ENCODE peak calls at places on chromosomes 12 and 14, in eight cellular contexts. One of them, this sample, is unnamed.
A peak's percentile ranks its signal among the peaks of the same experiment; 100 is the strongest.

GRCh38 chr14:39426605-39427004 is 5.6 kb downstream of the FBXO33 start:
- DNase-seq in HCT116: no peak
- DNase-seq in testis: no peak
- DNase-seq in gastrocnemius medialis: no peak
- DNase-seq in small intestine: peak; percentile 18
- DNase-seq in CD8-positive, alpha-beta memory T cell: no peak
- DNase-seq in PC-3: peak; percentile 60
- DNase-seq in K562: no peak
- DNase-seq in this sample: no peak

GRCh38 chr12:91052021-91052420 is 5.8 kb downstream of the KERA start:
- DNase-seq in HCT116: no peak
- DNase-seq in testis: no peak
- DNase-seq in gastrocnemius medialis: no peak
- DNase-seq in small intestine: no peak
- DNase-seq in CD8-positive, alpha-beta memory T cell: no peak
- DNase-seq in PC-3: no peak
- DNase-seq in K562: no peak
- DNase-seq in this sample: no peak

GRCh38 chr12:58933068-58933681 is 12.9 kb upstream of the LRIG3 start:
- DNase-seq in HCT116: no peak
- DNase-seq in testis: no peak
- DNase-seq in gastrocnemius medialis: no peak
- DNase-seq in small intestine: no peak
- DNase-seq in CD8-positive, alpha-beta memory T cell: no peak
- DNase-seq in PC-3: no peak
- DNase-seq in K562: no peak
- DNase-seq in this sample: no peak

GRCh38 chr12:11761869-11762567 is 112.5 kb downstream of the ETV6 start:
- DNase-seq in HCT116: no peak
- DNase-seq in testis: no peak
- DNase-seq in gastrocnemius medialis: no peak
- DNase-seq in small intestine: no peak
- DNase-seq in CD8-positive, alpha-beta memory T cell: no peak
- DNase-seq in PC-3: no peak
- DNase-seq in K562: no peak
- DNase-seq in this sample: no peak

GRCh38 chr12:80056232-80056631 is 43.1 kb upstream of the OTOGL start:
- DNase-seq in HCT116: no peak
- DNase-seq in testis: no peak
- DNase-seq in gastrocnemius medialis: no peak
- DNase-seq in small intestine: no peak
- DNase-seq in CD8-positive, alpha-beta memory T cell: no peak
- DNase-seq in PC-3: no peak
- DNase-seq in K562: no peak
- DNase-seq in this sample: no peak

GRCh38 chr12:113097716-113098427 is 37.7 kb downstream of the RASAL1 start:
- DNase-seq in HCT116: no peak
- DNase-seq in testis: peak; percentile 71
- DNase-seq in gastrocnemius medialis: peak; percentile 17
- DNase-seq in small intestine: no peak
- DNase-seq in CD8-positive, alpha-beta memory T cell: no peak
- DNase-seq in PC-3: no peak
- DNase-seq in K562: peak; percentile 43
- DNase-seq in this sample: no peak

GRCh38 chr12:23631991-23632390 is 317.5 kb downstream of the SOX5 start:
- DNase-seq in HCT116: no peak
- DNase-seq in testis: no peak
- DNase-seq in gastrocnemius medialis: no peak
- DNase-seq in small intestine: no peak
- DNase-seq in CD8-positive, alpha-beta memory T cell: no peak
- DNase-seq in PC-3: no peak
- DNase-seq in K562: no peak
- DNase-seq in this sample: no peak

GRCh38 chr12:28032811-28033537 is 60.4 kb upstream of the PTHLH start:
- DNase-seq in HCT116: no peak
- DNase-seq in testis: no peak
- DNase-seq in gastrocnemius medialis: no peak
- DNase-seq in small intestine: no peak
- DNase-seq in CD8-positive, alpha-beta memory T cell: no peak
- DNase-seq in PC-3: peak; percentile 93
- DNase-seq in K562: no peak
- DNase-seq in this sample: no peak

GRCh38 chr14:106586098-106586704 is 1059.8 kb downstream of the TMEM121 start:
- DNase-seq in HCT116: no peak
- DNase-seq in testis: peak; percentile 82
- DNase-seq in gastrocnemius medialis: no peak
- DNase-seq in small intestine: peak; percentile 35
- DNase-seq in CD8-positive, alpha-beta memory T cell: peak; percentile 51
- DNase-seq in PC-3: no peak
- DNase-seq in K562: peak; percentile 53
- DNase-seq in this sample: no peak

GRCh38 chr12:31590730-31591307 is at the start of gene DENND5B:
- DNase-seq in HCT116: no peak
- DNase-seq in testis: peak; percentile 85
- DNase-seq in gastrocnemius medialis: peak; percentile 75
- DNase-seq in small intestine: peak; percentile 58
- DNase-seq in CD8-positive, alpha-beta memory T cell: no peak
- DNase-seq in PC-3: peak; percentile 42
- DNase-seq in K562: peak; percentile 84
- DNase-seq in this sample: no peak

GRCh38 chr12:120468271-120468845 is 1.2 kb downstream of the SRSF9 start:
- DNase-seq in HCT116: no peak
- DNase-seq in testis: peak; percentile 48
- DNase-seq in gastrocnemius medialis: peak; percentile 30
- DNase-seq in small intestine: no peak
- DNase-seq in CD8-positive, alpha-beta memory T cell: no peak
- DNase-seq in PC-3: peak; percentile 51
- DNase-seq in K562: no peak
- DNase-seq in this sample: no peak

GRCh38 chr12:11508699-11509098 is 113.3 kb upstream of the PRB2 start:
- DNase-seq in HCT116: no peak
- DNase-seq in testis: no peak
- DNase-seq in gastrocnemius medialis: no peak
- DNase-seq in small intestine: no peak
- DNase-seq in CD8-positive, alpha-beta memory T cell: no peak
- DNase-seq in PC-3: peak; percentile 4
- DNase-seq in K562: no peak
- DNase-seq in this sample: no peak

GRCh38 chr12:51891843-51892242 is 3.9 kb downstream of the ANKRD33 start:
- DNase-seq in HCT116: no peak
- DNase-seq in testis: no peak
- DNase-seq in gastrocnemius medialis: no peak
- DNase-seq in small intestine: no peak
- DNase-seq in CD8-positive, alpha-beta memory T cell: no peak
- DNase-seq in PC-3: peak; percentile 25
- DNase-seq in K562: peak; percentile 51
- DNase-seq in this sample: no peak

GRCh38 chr12:7110661-7111060 is 1.6 kb upstream of the C1RL start:
- DNase-seq in HCT116: no peak
- DNase-seq in testis: no peak
- DNase-seq in gastrocnemius medialis: no peak
- DNase-seq in small intestine: no peak
- DNase-seq in CD8-positive, alpha-beta memory T cell: no peak
- DNase-seq in PC-3: no peak
- DNase-seq in K562: no peak
- DNase-seq in this sample: no peak

GRCh38 chr12:7113389-7113871 is 4.4 kb upstream of the C1RL start:
- DNase-seq in HCT116: no peak
- DNase-seq in testis: no peak
- DNase-seq in gastrocnemius medialis: no peak
- DNase-seq in small intestine: peak; percentile 42
- DNase-seq in CD8-positive, alpha-beta memory T cell: peak; percentile 60
- DNase-seq in PC-3: peak; percentile 33
- DNase-seq in K562: peak; percentile 39
- DNase-seq in this sample: no peak

GRCh38 chr12:7114851-7115250 is 5.8 kb upstream of the C1RL start:
- DNase-seq in HCT116: no peak
- DNase-seq in testis: no peak
- DNase-seq in gastrocnemius medialis: no peak
- DNase-seq in small intestine: no peak
- DNase-seq in CD8-positive, alpha-beta memory T cell: no peak
- DNase-seq in PC-3: no peak
- DNase-seq in K562: no peak
- DNase-seq in this sample: no peak

GRCh38 chr12:7114008-7114407 is 5.0 kb upstream of the C1RL start:
- DNase-seq in HCT116: no peak
- DNase-seq in testis: no peak
- DNase-seq in gastrocnemius medialis: no peak
- DNase-seq in small intestine: no peak
- DNase-seq in CD8-positive, alpha-beta memory T cell: no peak
- DNase-seq in PC-3: no peak
- DNase-seq in K562: no peak
- DNase-seq in this sample: no peak

DNA sequence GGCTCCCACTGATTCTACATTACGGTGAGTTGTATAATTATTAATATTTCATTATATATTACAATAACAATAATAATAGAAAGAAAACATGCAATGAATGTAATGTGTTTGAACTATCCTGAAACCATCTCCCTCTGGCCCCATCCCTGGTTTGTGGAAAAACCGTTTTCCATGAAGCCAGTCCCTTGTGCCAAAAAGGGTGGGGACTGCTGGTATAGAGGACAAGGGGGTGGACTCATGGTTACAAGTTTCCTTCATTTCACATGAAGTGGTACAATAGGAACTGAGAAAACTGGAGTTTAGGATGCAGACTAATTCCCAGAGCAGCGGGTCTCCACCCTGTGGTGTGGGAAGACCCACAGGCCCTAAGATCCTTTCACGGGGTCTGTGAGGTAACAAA is 3.0 kb upstream of the C1RL start:
- DNase-seq in HCT116: no peak
- DNase-seq in testis: no peak
- DNase-seq in gastrocnemius medialis: no peak
- DNase-seq in small intestine: no peak
- DNase-seq in CD8-positive, alpha-beta memory T cell: no peak
- DNase-seq in PC-3: no peak
- DNase-seq in K562: no peak
- DNase-seq in this sample: no peak
- H3K36me3 ChIP-seq in HCT116: peaks cover 4% of the 10 kb centered on the region
- H3K36me3 ChIP-seq in testis: no peaks in the 10 kb centered on the region
- H3K36me3 ChIP-seq in gastrocnemius medialis: no peaks in the 10 kb centered on the region
- H3K36me3 ChIP-seq in small intestine: no peaks in the 10 kb centered on the region
- H3K36me3 ChIP-seq in CD8-positive, alpha-beta memory T cell: no peaks in the 10 kb centered on the region
- H3K36me3 ChIP-seq in PC-3: no peaks in the 10 kb centered on the region
- H3K36me3 ChIP-seq in K562: peaks cover 2% of the 10 kb centered on the region
- H3K36me3 ChIP-seq in this sample: no peaks in the 10 kb centered on the region

GRCh38 chr12:64674367-64674922 is 64.2 kb downstream of the RASSF3 start:
- DNase-seq in HCT116: no peak
- DNase-seq in testis: no peak
- DNase-seq in gastrocnemius medialis: no peak
- DNase-seq in small intestine: no peak
- DNase-seq in CD8-positive, alpha-beta memory T cell: peak; percentile 92
- DNase-seq in PC-3: no peak
- DNase-seq in K562: no peak
- DNase-seq in this sample: no peak

GRCh38 chr12:64678248-64678647 is 68.0 kb downstream of the RASSF3 start:
- DNase-seq in HCT116: no peak
- DNase-seq in testis: no peak
- DNase-seq in gastrocnemius medialis: no peak
- DNase-seq in small intestine: no peak
- DNase-seq in CD8-positive, alpha-beta memory T cell: no peak
- DNase-seq in PC-3: peak; percentile 30
- DNase-seq in K562: no peak
- DNase-seq in this sample: no peak

GRCh38 chr12:64673490-64674169 is 63.3 kb downstream of the RASSF3 start:
- DNase-seq in HCT116: no peak
- DNase-seq in testis: no peak
- DNase-seq in gastrocnemius medialis: no peak
- DNase-seq in small intestine: no peak
- DNase-seq in CD8-positive, alpha-beta memory T cell: no peak
- DNase-seq in PC-3: no peak
- DNase-seq in K562: no peak
- DNase-seq in this sample: no peak

GRCh38 chr12:64672925-64673409 is 62.7 kb downstream of the RASSF3 start:
- DNase-seq in HCT116: peak; percentile 56
- DNase-seq in testis: no peak
- DNase-seq in gastrocnemius medialis: no peak
- DNase-seq in small intestine: peak; percentile 98
- DNase-seq in CD8-positive, alpha-beta memory T cell: peak; percentile 54
- DNase-seq in PC-3: peak; percentile 42
- DNase-seq in K562: no peak
- DNase-seq in this sample: no peak

GRCh38 chr12:64675795-64676194 is 65.5 kb downstream of the RASSF3 start:
- DNase-seq in HCT116: no peak
- DNase-seq in testis: no peak
- DNase-seq in gastrocnemius medialis: no peak
- DNase-seq in small intestine: peak; percentile 90
- DNase-seq in CD8-positive, alpha-beta memory T cell: no peak
- DNase-seq in PC-3: peak; percentile 30
- DNase-seq in K562: no peak
- DNase-seq in this sample: no peak
- H3K27ac ChIP-seq in HCT116: peak overlapping the region; percentile 75
- H3K27ac ChIP-seq in testis: no peak overlapping the region
- H3K27ac ChIP-seq in gastrocnemius medialis: peak overlapping the region; percentile 35
- H3K27ac ChIP-seq in small intestine: peak overlapping the region; percentile 79
- H3K27ac ChIP-seq in CD8-positive, alpha-beta memory T cell: no peak overlapping the region
- H3K27ac ChIP-seq in PC-3: no peak overlapping the region
- H3K27ac ChIP-seq in K562: no peak overlapping the region
- H3K27ac ChIP-seq in this sample: no peak overlapping the region

DNA sequence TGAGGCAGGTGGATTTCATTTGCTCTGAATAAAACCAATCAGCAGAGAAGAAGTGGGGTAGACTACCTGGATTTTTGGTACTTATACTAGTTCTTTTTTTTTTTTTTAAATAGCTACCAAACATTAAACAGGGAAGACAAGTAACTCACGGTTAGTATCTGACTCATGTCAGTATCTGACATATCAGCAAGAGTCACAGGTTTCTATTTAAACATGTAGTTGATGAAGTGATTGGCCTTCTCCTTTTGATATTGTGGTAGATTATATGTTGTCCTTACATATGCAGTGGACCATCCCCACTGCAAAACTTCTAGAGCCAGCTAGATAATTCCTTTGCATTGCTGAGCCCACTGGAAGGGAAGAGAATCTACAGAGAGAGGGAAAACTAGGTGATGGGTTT is 208.0 kb downstream of the ANO6 start:
- DNase-seq in HCT116: no peak
- DNase-seq in testis: no peak
- DNase-seq in gastrocnemius medialis: no peak
- DNase-seq in small intestine: no peak
- DNase-seq in CD8-positive, alpha-beta memory T cell: no peak
- DNase-seq in PC-3: no peak
- DNase-seq in K562: no peak
- DNase-seq in this sample: no peak
- H3K36me3 ChIP-seq in HCT116: no peaks in the 10 kb centered on the region
- H3K36me3 ChIP-seq in testis: no peaks in the 10 kb centered on the region
- H3K36me3 ChIP-seq in gastrocnemius medialis: no peaks in the 10 kb centered on the region
- H3K36me3 ChIP-seq in small intestine: peaks cover 29% of the 10 kb centered on the region
- H3K36me3 ChIP-seq in CD8-positive, alpha-beta memory T cell: peaks cover 5% of the 10 kb centered on the region
- H3K36me3 ChIP-seq in PC-3: peaks cover 5% of the 10 kb centered on the region
- H3K36me3 ChIP-seq in K562: peaks cover 34% of the 10 kb centered on the region
- H3K36me3 ChIP-seq in this sample: peaks cover 41% of the 10 kb centered on the region

GRCh38 chr12:54988402-54989054 is 4.0 kb upstream of the TESPA1 start:
- DNase-seq in HCT116: no peak
- DNase-seq in testis: peak; percentile 90
- DNase-seq in gastrocnemius medialis: peak; percentile 63
- DNase-seq in small intestine: peak; percentile 10
- DNase-seq in CD8-positive, alpha-beta memory T cell: no peak
- DNase-seq in PC-3: peak; percentile 26
- DNase-seq in K562: peak; percentile 79
- DNase-seq in this sample: no peak
- H3K27ac ChIP-seq in HCT116: no peak overlapping the region
- H3K27ac ChIP-seq in testis: peak overlapping the region; percentile 73
- H3K27ac ChIP-seq in gastrocnemius medialis: no peak overlapping the region
- H3K27ac ChIP-seq in small intestine: no peak overlapping the region
- H3K27ac ChIP-seq in CD8-positive, alpha-beta memory T cell: no peak overlapping the region
- H3K27ac ChIP-seq in PC-3: no peak overlapping the region
- H3K27ac ChIP-seq in K562: peak overlapping the region; percentile 78
- H3K27ac ChIP-seq in this sample: no peak overlapping the region

GRCh38 chr12:49027846-49028245 is 9.3 kb upstream of the PRKAG1 start:
- DNase-seq in HCT116: no peak
- DNase-seq in testis: no peak
- DNase-seq in gastrocnemius medialis: no peak
- DNase-seq in small intestine: no peak
- DNase-seq in CD8-positive, alpha-beta memory T cell: no peak
- DNase-seq in PC-3: no peak
- DNase-seq in K562: no peak
- DNase-seq in this sample: no peak
- H3K36me3 ChIP-seq in HCT116: peaks cover 40% of the 10 kb centered on the region
- H3K36me3 ChIP-seq in testis: no peaks in the 10 kb centered on the region
- H3K36me3 ChIP-seq in gastrocnemius medialis: no peaks in the 10 kb centered on the region
- H3K36me3 ChIP-seq in small intestine: peaks cover 27% of the 10 kb centered on the region
- H3K36me3 ChIP-seq in CD8-positive, alpha-beta memory T cell: peaks cover 43% of the 10 kb centered on the region
- H3K36me3 ChIP-seq in PC-3: peaks cover 44% of the 10 kb centered on the region
- H3K36me3 ChIP-seq in K562: peaks cover 100% of the 10 kb centered on the region
- H3K36me3 ChIP-seq in this sample: peaks cover 76% of the 10 kb centered on the region

This sample was measured in SK-N-MC.